ENCODE peak calls at places on chromosome 21, in seven cellular contexts. One of them, this sample, is unnamed.

GRCh38 chr21:15441999-15442398 is 287.8 kb upstream of the USP25 start:
- DNase-seq in small intestine: no peak
- DNase-seq in neural progenitor cell: no peak
- DNase-seq in tibial artery: no peak
- DNase-seq in fibroblast of lung: no peak
- DNase-seq in Peyer's patch: no peak
- DNase-seq in aorta: no peak
- DNase-seq in this sample: no peak

GRCh38 chr21:42164818-42165217 is 54.1 kb upstream of the ABCG1 start:
- DNase-seq in small intestine: no peak
- DNase-seq in neural progenitor cell: no peak
- DNase-seq in tibial artery: no peak
- DNase-seq in fibroblast of lung: no peak
- DNase-seq in Peyer's patch: no peak
- DNase-seq in aorta: no peak
- DNase-seq in this sample: no peak

GRCh38 chr21:25584833-25585232 is 22.4 kb downstream of the MRPL39 start:
- DNase-seq in small intestine: no peak
- DNase-seq in neural progenitor cell: no peak
- DNase-seq in tibial artery: no peak
- DNase-seq in fibroblast of lung: no peak
- DNase-seq in Peyer's patch: no peak
- DNase-seq in aorta: no peak
- DNase-seq in this sample: no peak

GRCh38 chr21:18060402-18060801 is 184.2 kb upstream of the CHODL start:
- DNase-seq in small intestine: no peak
- DNase-seq in neural progenitor cell: no peak
- DNase-seq in tibial artery: no peak
- DNase-seq in fibroblast of lung: no peak
- DNase-seq in Peyer's patch: no peak
- DNase-seq in aorta: no peak
- DNase-seq in this sample: no peak

GRCh38 chr21:14737922-14738321 is 191.8 kb upstream of the SAMSN1 start:
- DNase-seq in small intestine: peak; percentile 73
- DNase-seq in neural progenitor cell: peak; percentile 44
- DNase-seq in tibial artery: no peak
- DNase-seq in fibroblast of lung: peak; percentile 19
- DNase-seq in Peyer's patch: no peak
- DNase-seq in aorta: no peak
- DNase-seq in this sample: peak; percentile 42

GRCh38 chr21:25342811-25343210 is 264.5 kb downstream of the MRPL39 start:
- DNase-seq in small intestine: no peak
- DNase-seq in neural progenitor cell: no peak
- DNase-seq in tibial artery: no peak
- DNase-seq in fibroblast of lung: no peak
- DNase-seq in Peyer's patch: no peak
- DNase-seq in aorta: no peak
- DNase-seq in this sample: no peak

GRCh38 chr21:15144026-15144425 is 79.2 kb upstream of the NRIP1 start:
- DNase-seq in small intestine: no peak
- DNase-seq in neural progenitor cell: no peak
- DNase-seq in tibial artery: no peak
- DNase-seq in fibroblast of lung: peak; percentile 33
- DNase-seq in Peyer's patch: no peak
- DNase-seq in aorta: no peak
- DNase-seq in this sample: no peak

GRCh38 chr21:42453301-42454220 is 42.5 kb downstream of the RSPH1 start:
- DNase-seq in small intestine: no peak
- DNase-seq in neural progenitor cell: no peak
- DNase-seq in tibial artery: no peak
- DNase-seq in fibroblast of lung: no peak
- DNase-seq in Peyer's patch: peak; percentile 54
- DNase-seq in aorta: peak; percentile 54
- DNase-seq in this sample: peak; percentile 66

GRCh38 chr21:16073571-16073970 is 343.8 kb downstream of the USP25 start:
- DNase-seq in small intestine: no peak
- DNase-seq in neural progenitor cell: no peak
- DNase-seq in tibial artery: no peak
- DNase-seq in fibroblast of lung: no peak
- DNase-seq in Peyer's patch: no peak
- DNase-seq in aorta: no peak
- DNase-seq in this sample: no peak

GRCh38 chr21:42229676-42230075 is 10.7 kb downstream of the ABCG1 start:
- DNase-seq in small intestine: no peak
- DNase-seq in neural progenitor cell: no peak
- DNase-seq in tibial artery: no peak
- DNase-seq in fibroblast of lung: no peak
- DNase-seq in Peyer's patch: no peak
- DNase-seq in aorta: no peak
- DNase-seq in this sample: no peak

GRCh38 chr21:31266241-31266640 is 77.8 kb downstream of the TIAM1 start:
- DNase-seq in small intestine: no peak
- DNase-seq in neural progenitor cell: no peak
- DNase-seq in tibial artery: no peak
- DNase-seq in fibroblast of lung: no peak
- DNase-seq in Peyer's patch: no peak
- DNase-seq in aorta: no peak
- DNase-seq in this sample: no peak

GRCh38 chr21:15788847-15789548 is 59.2 kb downstream of the USP25 start:
- DNase-seq in small intestine: no peak
- DNase-seq in neural progenitor cell: no peak
- DNase-seq in tibial artery: no peak
- DNase-seq in fibroblast of lung: peak; percentile 42
- DNase-seq in Peyer's patch: no peak
- DNase-seq in aorta: no peak
- DNase-seq in this sample: no peak

GRCh38 chr21:41295721-41296254 is 20.8 kb upstream of the FAM3B start:
- DNase-seq in small intestine: peak; percentile 88
- DNase-seq in neural progenitor cell: no peak
- DNase-seq in tibial artery: no peak
- DNase-seq in fibroblast of lung: no peak
- DNase-seq in Peyer's patch: peak; percentile 66
- DNase-seq in aorta: no peak
- DNase-seq in this sample: no peak

GRCh38 chr21:21436012-21436545 is 437.9 kb downstream of the NCAM2 start:
- DNase-seq in small intestine: no peak
- DNase-seq in neural progenitor cell: no peak
- DNase-seq in tibial artery: no peak
- DNase-seq in fibroblast of lung: peak; percentile 29
- DNase-seq in Peyer's patch: no peak
- DNase-seq in aorta: no peak
- DNase-seq in this sample: no peak

GRCh38 chr21:33539612-33540011 is 2.3 kb downstream of the GART start:
- DNase-seq in small intestine: no peak
- DNase-seq in neural progenitor cell: no peak
- DNase-seq in tibial artery: no peak
- DNase-seq in fibroblast of lung: peak; percentile 51
- DNase-seq in Peyer's patch: no peak
- DNase-seq in aorta: no peak
- DNase-seq in this sample: no peak

GRCh38 chr21:33542640-33543504 is at the start of gene SON:
- DNase-seq in small intestine: peak; percentile 99
- DNase-seq in neural progenitor cell: peak; percentile 99
- DNase-seq in tibial artery: peak; percentile 100
- DNase-seq in fibroblast of lung: peak; percentile 99
- DNase-seq in Peyer's patch: peak; percentile 98
- DNase-seq in aorta: peak; percentile 99
- DNase-seq in this sample: peak; percentile 99

GRCh38 chr21:33541105-33541711 is 709 bp downstream of the GART start:
- DNase-seq in small intestine: peak; percentile 19
- DNase-seq in neural progenitor cell: peak; percentile 12
- DNase-seq in tibial artery: no peak
- DNase-seq in fibroblast of lung: peak; percentile 51
- DNase-seq in Peyer's patch: no peak
- DNase-seq in aorta: no peak
- DNase-seq in this sample: peak; percentile 25

GRCh38 chr21:33541756-33542639 is at the start of gene GART:
- DNase-seq in small intestine: peak; percentile 83
- DNase-seq in neural progenitor cell: peak; percentile 92
- DNase-seq in tibial artery: peak; percentile 89
- DNase-seq in fibroblast of lung: peak; percentile 68
- DNase-seq in Peyer's patch: peak; percentile 91
- DNase-seq in aorta: peak; percentile 94
- DNase-seq in this sample: peak; percentile 87

GRCh38 chr21:33540711-33541104 is 1.2 kb downstream of the GART start:
- DNase-seq in small intestine: peak; percentile 41
- DNase-seq in neural progenitor cell: no peak
- DNase-seq in tibial artery: no peak
- DNase-seq in fibroblast of lung: no peak
- DNase-seq in Peyer's patch: no peak
- DNase-seq in aorta: no peak
- DNase-seq in this sample: no peak
- H3K36me3 ChIP-seq in small intestine: no peaks in the 10 kb centered on the region
- H3K36me3 ChIP-seq in neural progenitor cell: peaks cover 4% of the 10 kb centered on the region
- H3K36me3 ChIP-seq in tibial artery: peaks cover 14% of the 10 kb centered on the region
- H3K36me3 ChIP-seq in fibroblast of lung: peaks cover 1% of the 10 kb centered on the region
- H3K36me3 ChIP-seq in Peyer's patch: no peaks in the 10 kb centered on the region
- H3K36me3 ChIP-seq in aorta: no peaks in the 10 kb centered on the region
- H3K36me3 ChIP-seq in this sample: peaks cover 43% of the 10 kb centered on the region

GRCh38 chr21:45632165-45632896 is 11.2 kb upstream of the PCBP3 start:
- DNase-seq in small intestine: no peak
- DNase-seq in neural progenitor cell: no peak
- DNase-seq in tibial artery: no peak
- DNase-seq in fibroblast of lung: no peak
- DNase-seq in Peyer's patch: no peak
- DNase-seq in aorta: peak; percentile 51
- DNase-seq in this sample: no peak

GRCh38 chr21:45631540-45631939 is 12.0 kb upstream of the PCBP3 start:
- DNase-seq in small intestine: no peak
- DNase-seq in neural progenitor cell: no peak
- DNase-seq in tibial artery: peak; percentile 56
- DNase-seq in fibroblast of lung: no peak
- DNase-seq in Peyer's patch: no peak
- DNase-seq in aorta: peak; percentile 62
- DNase-seq in this sample: no peak

GRCh38 chr21:45629046-45629981 is 14.2 kb upstream of the PCBP3 start:
- DNase-seq in small intestine: no peak
- DNase-seq in neural progenitor cell: no peak
- DNase-seq in tibial artery: no peak
- DNase-seq in fibroblast of lung: no peak
- DNase-seq in Peyer's patch: no peak
- DNase-seq in aorta: peak; percentile 42
- DNase-seq in this sample: no peak

GRCh38 chr21:45630876-45631275 is 12.6 kb upstream of the PCBP3 start:
- DNase-seq in small intestine: no peak
- DNase-seq in neural progenitor cell: no peak
- DNase-seq in tibial artery: no peak
- DNase-seq in fibroblast of lung: no peak
- DNase-seq in Peyer's patch: no peak
- DNase-seq in aorta: peak; percentile 70
- DNase-seq in this sample: no peak

DNA sequence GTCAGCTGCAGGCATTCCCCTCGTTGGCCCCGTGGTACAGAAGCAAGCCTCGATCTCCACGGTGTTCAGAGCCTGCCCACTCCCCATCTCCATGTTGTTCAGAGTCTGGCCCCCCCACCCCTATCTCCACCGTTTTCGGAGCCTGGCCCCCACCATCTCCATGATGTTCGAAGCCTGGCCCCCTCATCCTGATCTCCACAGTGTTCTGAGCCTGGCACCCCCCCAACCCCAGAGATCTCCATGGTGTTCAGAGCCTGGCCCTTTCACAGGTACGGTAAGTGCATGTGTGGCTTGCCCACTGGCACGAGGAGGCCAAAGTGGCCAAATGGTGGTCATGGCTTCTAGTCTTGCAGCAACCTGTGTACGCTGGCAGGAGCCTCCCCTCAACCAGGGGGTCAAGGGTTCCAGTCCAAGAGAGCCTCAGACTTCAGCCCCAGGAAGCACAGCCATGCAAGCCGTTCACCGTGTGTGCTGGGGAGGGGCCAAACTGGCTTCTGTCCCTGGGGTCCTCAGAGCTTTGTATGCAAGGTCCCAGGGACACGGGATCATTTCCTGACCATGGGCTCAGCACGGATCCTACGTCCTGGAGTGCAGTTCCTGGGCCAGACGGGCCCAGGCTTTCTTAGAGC is 13.3 kb upstream of the PCBP3 start:
- DNase-seq in small intestine: no peak
- DNase-seq in neural progenitor cell: no peak
- DNase-seq in tibial artery: no peak
- DNase-seq in fibroblast of lung: no peak
- DNase-seq in Peyer's patch: no peak
- DNase-seq in aorta: peak; percentile 57
- DNase-seq in this sample: no peak
- H3K27ac ChIP-seq in small intestine: no peak overlapping the region
- H3K27ac ChIP-seq in neural progenitor cell: no peak overlapping the region
- H3K27ac ChIP-seq in tibial artery: no peak overlapping the region
- H3K27ac ChIP-seq in fibroblast of lung: no peak overlapping the region
- H3K27ac ChIP-seq in Peyer's patch: no peak overlapping the region
- H3K27ac ChIP-seq in aorta: no peak overlapping the region
- H3K27ac ChIP-seq in this sample: no peak overlapping the region

GRCh38 chr21:38815060-38815405 is 9.3 kb downstream of the ETS2 start:
- DNase-seq in small intestine: peak; percentile 80
- DNase-seq in neural progenitor cell: no peak
- DNase-seq in tibial artery: no peak
- DNase-seq in fibroblast of lung: no peak
- DNase-seq in Peyer's patch: no peak
- DNase-seq in aorta: no peak
- DNase-seq in this sample: no peak
- H3K36me3 ChIP-seq in small intestine: peaks cover 51% of the 10 kb centered on the region
- H3K36me3 ChIP-seq in neural progenitor cell: peaks cover 17% of the 10 kb centered on the region
- H3K36me3 ChIP-seq in tibial artery: peaks cover 91% of the 10 kb centered on the region
- H3K36me3 ChIP-seq in fibroblast of lung: peaks cover 32% of the 10 kb centered on the region
- H3K36me3 ChIP-seq in Peyer's patch: peaks cover 3% of the 10 kb centered on the region
- H3K36me3 ChIP-seq in aorta: peaks cover 22% of the 10 kb centered on the region
- H3K36me3 ChIP-seq in this sample: peaks cover 97% of the 10 kb centered on the region

GRCh38 chr21:35376406-35377135 is 327.5 kb upstream of the RUNX1 start:
- DNase-seq in small intestine: no peak
- DNase-seq in neural progenitor cell: no peak
- DNase-seq in tibial artery: no peak
- DNase-seq in fibroblast of lung: no peak
- DNase-seq in Peyer's patch: no peak
- DNase-seq in aorta: no peak
- DNase-seq in this sample: no peak

GRCh38 chr21:35371217-35371616 is 322.1 kb upstream of the RUNX1 start:
- DNase-seq in small intestine: no peak
- DNase-seq in neural progenitor cell: no peak
- DNase-seq in tibial artery: no peak
- DNase-seq in fibroblast of lung: no peak
- DNase-seq in Peyer's patch: no peak
- DNase-seq in aorta: no peak
- DNase-seq in this sample: no peak

GRCh38 chr21:35375115-35375514 is 326.0 kb upstream of the RUNX1 start:
- DNase-seq in small intestine: no peak
- DNase-seq in neural progenitor cell: no peak
- DNase-seq in tibial artery: no peak
- DNase-seq in fibroblast of lung: peak; percentile 37
- DNase-seq in Peyer's patch: no peak
- DNase-seq in aorta: no peak
- DNase-seq in this sample: no peak

GRCh38 chr21:35372201-35372600 is 323.1 kb upstream of the RUNX1 start:
- DNase-seq in small intestine: no peak
- DNase-seq in neural progenitor cell: no peak
- DNase-seq in tibial artery: no peak
- DNase-seq in fibroblast of lung: no peak
- DNase-seq in Peyer's patch: no peak
- DNase-seq in aorta: no peak
- DNase-seq in this sample: no peak

DNA sequence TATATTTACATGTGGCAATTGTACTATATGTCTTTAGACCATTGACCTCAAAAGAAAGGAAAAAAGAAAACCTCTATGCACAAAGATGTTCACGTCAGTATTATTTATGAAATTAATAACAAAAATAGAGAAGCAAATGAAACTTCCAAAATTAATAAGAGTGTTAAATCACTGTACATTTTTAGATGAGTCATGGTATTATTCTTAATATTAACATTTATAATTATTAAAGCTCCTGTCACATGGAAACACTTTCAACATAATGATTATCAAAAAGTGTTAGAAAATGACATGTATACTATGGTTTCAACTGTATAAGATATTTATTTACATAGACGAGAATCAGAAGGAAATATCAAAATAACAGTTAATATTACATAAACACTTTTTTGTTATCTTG is 324.9 kb upstream of the RUNX1 start:
- DNase-seq in small intestine: no peak
- DNase-seq in neural progenitor cell: no peak
- DNase-seq in tibial artery: no peak
- DNase-seq in fibroblast of lung: no peak
- DNase-seq in Peyer's patch: no peak
- DNase-seq in aorta: no peak
- DNase-seq in this sample: no peak
- H3K27ac ChIP-seq in small intestine: no peak overlapping the region
- H3K27ac ChIP-seq in neural progenitor cell: no peak overlapping the region
- H3K27ac ChIP-seq in tibial artery: no peak overlapping the region
- H3K27ac ChIP-seq in fibroblast of lung: no peak overlapping the region
- H3K27ac ChIP-seq in Peyer's patch: no peak overlapping the region
- H3K27ac ChIP-seq in aorta: no peak overlapping the region
- H3K27ac ChIP-seq in this sample: no peak overlapping the region

This sample was measured in DND-41.